ENCODE peak calls at places on chromosomes 12 and 14, in nine cellular contexts. One of them, this sample, is unnamed.

GRCh38 chr12:93530358-93530757 is 42.1 kb upstream of the SOCS2 start:
- DNase-seq in NCI-H510A: no peak
- DNase-seq in tibial artery: no peak
- DNase-seq in AG10803: no peak
- DNase-seq in BJ: no peak
- DNase-seq in NCI-H187: no peak
- DNase-seq in stimulated activated CD8-positive, alpha-beta memory T cell treated with anti-CD3 and anti-CD28 coated beads, Interleukin-15, amount 100 ng/mL, for 1 hour: no peak
- DNase-seq in hepatic stellate cell: no peak
- DNase-seq in fibroblast of the conjunctiva: no peak
- DNase-seq in this sample: no peak

GRCh38 chr14:28142400-28143015 is 624.1 kb upstream of the FOXG1 start:
- DNase-seq in NCI-H510A: no peak
- DNase-seq in tibial artery: no peak
- DNase-seq in AG10803: no peak
- DNase-seq in BJ: no peak
- DNase-seq in NCI-H187: no peak
- DNase-seq in stimulated activated CD8-positive, alpha-beta memory T cell treated with anti-CD3 and anti-CD28 coated beads, Interleukin-15, amount 100 ng/mL, for 1 hour: no peak
- DNase-seq in hepatic stellate cell: no peak
- DNase-seq in fibroblast of the conjunctiva: peak
- DNase-seq in this sample: no peak

GRCh38 chr12:126936181-126936851 is 1330.7 kb upstream of the TMEM132C start:
- DNase-seq in NCI-H510A: no peak
- DNase-seq in tibial artery: no peak
- DNase-seq in AG10803: peak
- DNase-seq in BJ: no peak
- DNase-seq in NCI-H187: no peak
- DNase-seq in stimulated activated CD8-positive, alpha-beta memory T cell treated with anti-CD3 and anti-CD28 coated beads, Interleukin-15, amount 100 ng/mL, for 1 hour: no peak
- DNase-seq in hepatic stellate cell: no peak
- DNase-seq in fibroblast of the conjunctiva: no peak
- DNase-seq in this sample: no peak

GRCh38 chr12:2523881-2524561 is 270.7 kb upstream of the FKBP4 start:
- DNase-seq in NCI-H510A: no peak
- DNase-seq in tibial artery: no peak
- DNase-seq in AG10803: no peak
- DNase-seq in BJ: no peak
- DNase-seq in NCI-H187: no peak
- DNase-seq in stimulated activated CD8-positive, alpha-beta memory T cell treated with anti-CD3 and anti-CD28 coated beads, Interleukin-15, amount 100 ng/mL, for 1 hour: no peak
- DNase-seq in hepatic stellate cell: no peak
- DNase-seq in fibroblast of the conjunctiva: no peak
- DNase-seq in this sample: no peak

GRCh38 chr14:74975059-74975810 is 19.8 kb upstream of the PGF start:
- DNase-seq in NCI-H510A: no peak
- DNase-seq in tibial artery: peak
- DNase-seq in AG10803: no peak
- DNase-seq in BJ: no peak
- DNase-seq in NCI-H187: no peak
- DNase-seq in stimulated activated CD8-positive, alpha-beta memory T cell treated with anti-CD3 and anti-CD28 coated beads, Interleukin-15, amount 100 ng/mL, for 1 hour: no peak
- DNase-seq in hepatic stellate cell: no peak
- DNase-seq in fibroblast of the conjunctiva: no peak
- DNase-seq in this sample: no peak

GRCh38 chr14:66117600-66117999 is 368.6 kb upstream of the CCDC196 start:
- DNase-seq in NCI-H510A: no peak
- DNase-seq in tibial artery: no peak
- DNase-seq in AG10803: peak
- DNase-seq in BJ: no peak
- DNase-seq in NCI-H187: no peak
- DNase-seq in stimulated activated CD8-positive, alpha-beta memory T cell treated with anti-CD3 and anti-CD28 coated beads, Interleukin-15, amount 100 ng/mL, for 1 hour: no peak
- DNase-seq in hepatic stellate cell: no peak
- DNase-seq in fibroblast of the conjunctiva: peak
- DNase-seq in this sample: no peak

GRCh38 chr14:101082436-101083384 is 179.2 kb upstream of the RTL1 start:
- DNase-seq in NCI-H510A: no peak
- DNase-seq in tibial artery: no peak
- DNase-seq in AG10803: no peak
- DNase-seq in BJ: no peak
- DNase-seq in NCI-H187: no peak
- DNase-seq in stimulated activated CD8-positive, alpha-beta memory T cell treated with anti-CD3 and anti-CD28 coated beads, Interleukin-15, amount 100 ng/mL, for 1 hour: no peak
- DNase-seq in hepatic stellate cell: no peak
- DNase-seq in fibroblast of the conjunctiva: no peak
- DNase-seq in this sample: no peak

GRCh38 chr12:121926874-121927706 is 8.7 kb downstream of the CFAP251 start:
- DNase-seq in NCI-H510A: no peak
- DNase-seq in tibial artery: no peak
- DNase-seq in AG10803: no peak
- DNase-seq in BJ: no peak
- DNase-seq in NCI-H187: no peak
- DNase-seq in stimulated activated CD8-positive, alpha-beta memory T cell treated with anti-CD3 and anti-CD28 coated beads, Interleukin-15, amount 100 ng/mL, for 1 hour: no peak
- DNase-seq in hepatic stellate cell: no peak
- DNase-seq in fibroblast of the conjunctiva: no peak
- DNase-seq in this sample: no peak

GRCh38 chr12:96258451-96258933 is 64.3 kb downstream of the ELK3 start:
- DNase-seq in NCI-H510A: no peak
- DNase-seq in tibial artery: peak
- DNase-seq in AG10803: peak
- DNase-seq in BJ: no peak
- DNase-seq in NCI-H187: no peak
- DNase-seq in stimulated activated CD8-positive, alpha-beta memory T cell treated with anti-CD3 and anti-CD28 coated beads, Interleukin-15, amount 100 ng/mL, for 1 hour: no peak
- DNase-seq in hepatic stellate cell: peak
- DNase-seq in fibroblast of the conjunctiva: peak
- DNase-seq in this sample: no peak

GRCh38 chr12:96236221-96236822 is 42.1 kb downstream of the ELK3 start:
- DNase-seq in NCI-H510A: no peak
- DNase-seq in tibial artery: peak
- DNase-seq in AG10803: peak
- DNase-seq in BJ: no peak
- DNase-seq in NCI-H187: no peak
- DNase-seq in stimulated activated CD8-positive, alpha-beta memory T cell treated with anti-CD3 and anti-CD28 coated beads, Interleukin-15, amount 100 ng/mL, for 1 hour: no peak
- DNase-seq in hepatic stellate cell: no peak
- DNase-seq in fibroblast of the conjunctiva: peak
- DNase-seq in this sample: no peak

GRCh38 chr12:1173806-1174617 is 183.0 kb downstream of the ERC1 start:
- DNase-seq in NCI-H510A: no peak
- DNase-seq in tibial artery: no peak
- DNase-seq in AG10803: no peak
- DNase-seq in BJ: no peak
- DNase-seq in NCI-H187: no peak
- DNase-seq in stimulated activated CD8-positive, alpha-beta memory T cell treated with anti-CD3 and anti-CD28 coated beads, Interleukin-15, amount 100 ng/mL, for 1 hour: no peak
- DNase-seq in hepatic stellate cell: no peak
- DNase-seq in fibroblast of the conjunctiva: no peak
- DNase-seq in this sample: no peak

GRCh38 chr12:44217146-44217883 is 381.4 kb downstream of the TMEM117 start:
- DNase-seq in NCI-H510A: no peak
- DNase-seq in tibial artery: no peak
- DNase-seq in AG10803: no peak
- DNase-seq in BJ: no peak
- DNase-seq in NCI-H187: no peak
- DNase-seq in stimulated activated CD8-positive, alpha-beta memory T cell treated with anti-CD3 and anti-CD28 coated beads, Interleukin-15, amount 100 ng/mL, for 1 hour: no peak
- DNase-seq in hepatic stellate cell: no peak
- DNase-seq in fibroblast of the conjunctiva: no peak
- DNase-seq in this sample: no peak

GRCh38 chr12:106149096-106149784 is 10.5 kb upstream of the NUAK1 start:
- DNase-seq in NCI-H510A: no peak
- DNase-seq in tibial artery: no peak
- DNase-seq in AG10803: peak
- DNase-seq in BJ: no peak
- DNase-seq in NCI-H187: no peak
- DNase-seq in stimulated activated CD8-positive, alpha-beta memory T cell treated with anti-CD3 and anti-CD28 coated beads, Interleukin-15, amount 100 ng/mL, for 1 hour: no peak
- DNase-seq in hepatic stellate cell: no peak
- DNase-seq in fibroblast of the conjunctiva: no peak
- DNase-seq in this sample: no peak

GRCh38 chr12:64883264-64884163 is 59.1 kb downstream of the TBC1D30 start:
- DNase-seq in NCI-H510A: no peak
- DNase-seq in tibial artery: no peak
- DNase-seq in AG10803: no peak
- DNase-seq in BJ: no peak
- DNase-seq in NCI-H187: no peak
- DNase-seq in stimulated activated CD8-positive, alpha-beta memory T cell treated with anti-CD3 and anti-CD28 coated beads, Interleukin-15, amount 100 ng/mL, for 1 hour: no peak
- DNase-seq in hepatic stellate cell: peak
- DNase-seq in fibroblast of the conjunctiva: no peak
- DNase-seq in this sample: no peak

GRCh38 chr14:44988694-44989093 is 26.7 kb downstream of the TOGARAM1 start:
- DNase-seq in NCI-H510A: no peak
- DNase-seq in tibial artery: no peak
- DNase-seq in AG10803: no peak
- DNase-seq in BJ: no peak
- DNase-seq in NCI-H187: peak
- DNase-seq in stimulated activated CD8-positive, alpha-beta memory T cell treated with anti-CD3 and anti-CD28 coated beads, Interleukin-15, amount 100 ng/mL, for 1 hour: no peak
- DNase-seq in hepatic stellate cell: no peak
- DNase-seq in fibroblast of the conjunctiva: no peak
- DNase-seq in this sample: no peak

GRCh38 chr14:28382460-28383220 is 383.9 kb upstream of the FOXG1 start:
- DNase-seq in NCI-H510A: no peak
- DNase-seq in tibial artery: no peak
- DNase-seq in AG10803: no peak
- DNase-seq in BJ: no peak
- DNase-seq in NCI-H187: no peak
- DNase-seq in stimulated activated CD8-positive, alpha-beta memory T cell treated with anti-CD3 and anti-CD28 coated beads, Interleukin-15, amount 100 ng/mL, for 1 hour: no peak
- DNase-seq in hepatic stellate cell: no peak
- DNase-seq in fibroblast of the conjunctiva: peak
- DNase-seq in this sample: no peak

GRCh38 chr14:101453225-101453624 is 108.1 kb upstream of the DIO3 start:
- DNase-seq in NCI-H510A: no peak
- DNase-seq in tibial artery: no peak
- DNase-seq in AG10803: no peak
- DNase-seq in BJ: no peak
- DNase-seq in NCI-H187: no peak
- DNase-seq in stimulated activated CD8-positive, alpha-beta memory T cell treated with anti-CD3 and anti-CD28 coated beads, Interleukin-15, amount 100 ng/mL, for 1 hour: no peak
- DNase-seq in hepatic stellate cell: no peak
- DNase-seq in fibroblast of the conjunctiva: no peak
- DNase-seq in this sample: no peak

GRCh38 chr12:47808574-47809380 is 10.9 kb downstream of the HDAC7 start:
- DNase-seq in NCI-H510A: no peak
- DNase-seq in tibial artery: no peak
- DNase-seq in AG10803: no peak
- DNase-seq in BJ: no peak
- DNase-seq in NCI-H187: no peak
- DNase-seq in stimulated activated CD8-positive, alpha-beta memory T cell treated with anti-CD3 and anti-CD28 coated beads, Interleukin-15, amount 100 ng/mL, for 1 hour: no peak
- DNase-seq in hepatic stellate cell: no peak
- DNase-seq in fibroblast of the conjunctiva: no peak
- DNase-seq in this sample: peak

GRCh38 chr14:101823511-101824120 is 62.1 kb downstream of the PPP2R5C start:
- DNase-seq in NCI-H510A: no peak
- DNase-seq in tibial artery: no peak
- DNase-seq in AG10803: no peak
- DNase-seq in BJ: no peak
- DNase-seq in NCI-H187: no peak
- DNase-seq in stimulated activated CD8-positive, alpha-beta memory T cell treated with anti-CD3 and anti-CD28 coated beads, Interleukin-15, amount 100 ng/mL, for 1 hour: peak
- DNase-seq in hepatic stellate cell: no peak
- DNase-seq in fibroblast of the conjunctiva: no peak
- DNase-seq in this sample: peak

GRCh38 chr12:109717390-109718357 is 4.0 kb downstream of the FAM222A start:
- DNase-seq in NCI-H510A: no peak
- DNase-seq in tibial artery: no peak
- DNase-seq in AG10803: no peak
- DNase-seq in BJ: no peak
- DNase-seq in NCI-H187: no peak
- DNase-seq in stimulated activated CD8-positive, alpha-beta memory T cell treated with anti-CD3 and anti-CD28 coated beads, Interleukin-15, amount 100 ng/mL, for 1 hour: no peak
- DNase-seq in hepatic stellate cell: no peak
- DNase-seq in fibroblast of the conjunctiva: no peak
- DNase-seq in this sample: no peak

GRCh38 chr12:105970885-105971284 is 167.9 kb downstream of the NUAK1 start:
- DNase-seq in NCI-H510A: no peak
- DNase-seq in tibial artery: no peak
- DNase-seq in AG10803: no peak
- DNase-seq in BJ: no peak
- DNase-seq in NCI-H187: no peak
- DNase-seq in stimulated activated CD8-positive, alpha-beta memory T cell treated with anti-CD3 and anti-CD28 coated beads, Interleukin-15, amount 100 ng/mL, for 1 hour: no peak
- DNase-seq in hepatic stellate cell: no peak
- DNase-seq in fibroblast of the conjunctiva: no peak
- DNase-seq in this sample: no peak

GRCh38 chr12:78167510-78167909 is 336.8 kb downstream of the NAV3 start:
- DNase-seq in NCI-H510A: no peak
- DNase-seq in tibial artery: no peak
- DNase-seq in AG10803: no peak
- DNase-seq in BJ: no peak
- DNase-seq in NCI-H187: no peak
- DNase-seq in stimulated activated CD8-positive, alpha-beta memory T cell treated with anti-CD3 and anti-CD28 coated beads, Interleukin-15, amount 100 ng/mL, for 1 hour: no peak
- DNase-seq in hepatic stellate cell: no peak
- DNase-seq in fibroblast of the conjunctiva: no peak
- DNase-seq in this sample: no peak

GRCh38 chr14:61140271-61140670 is 140.9 kb downstream of the TMEM30B start:
- DNase-seq in NCI-H510A: no peak
- DNase-seq in tibial artery: no peak
- DNase-seq in AG10803: no peak
- DNase-seq in BJ: no peak
- DNase-seq in NCI-H187: no peak
- DNase-seq in stimulated activated CD8-positive, alpha-beta memory T cell treated with anti-CD3 and anti-CD28 coated beads, Interleukin-15, amount 100 ng/mL, for 1 hour: no peak
- DNase-seq in hepatic stellate cell: no peak
- DNase-seq in fibroblast of the conjunctiva: no peak
- DNase-seq in this sample: no peak

GRCh38 chr14:64812412-64812811 is 67.3 kb downstream of the SPTB start:
- DNase-seq in NCI-H510A: peak
- DNase-seq in tibial artery: no peak
- DNase-seq in AG10803: no peak
- DNase-seq in BJ: no peak
- DNase-seq in NCI-H187: peak
- DNase-seq in stimulated activated CD8-positive, alpha-beta memory T cell treated with anti-CD3 and anti-CD28 coated beads, Interleukin-15, amount 100 ng/mL, for 1 hour: no peak
- DNase-seq in hepatic stellate cell: no peak
- DNase-seq in fibroblast of the conjunctiva: no peak
- DNase-seq in this sample: no peak

This sample was measured in activated T-helper 2 cell treated with anti-CD3 and anti-CD28 coated beads, Interferon-gamma antibody, Interleukin-2, Interleukin-4, amounts not matched to agents 10 μg/mL and 5 μg/mL and 100 μg/mL, durations not matched to agents 14 hours and 24 hours and 36 hours.